ENCODE peak calls at places on chromosomes 6 and 20, in four cellular contexts. M is IMR-90, L is T1000, C is B cell. Q is an unnamed sample.

GRCh38 chr6:36851149-36851614 is 11.9 kb upstream of the CPNE5 start:
- DNase-seq in M (peak), L (peak), C (peak), Q (peak)

GRCh38 chr20:25623225-25623735 is 534 bp downstream of the NANP start:
- DNase-seq in M (peak), L (peak), C (no peak), Q (no peak)

GRCh38 chr6:21738180-21739094 is 144.9 kb downstream of the SOX4 start:
- DNase-seq in M (peak), L (peak), C (no peak), Q (no peak)

GRCh38 chr20:31841928-31842327 is 3.5 kb downstream of the FOXS1 start:
- DNase-seq in M (peak), L (peak), C (no peak), Q (no peak)

GRCh38 chr6:116450769-116451740 is 10.1 kb upstream of the CALHM6 start:
- DNase-seq in M (no peak), L (no peak), C (peak), Q (no peak)

GRCh38 chr20:46257887-46258286 is 50.4 kb downstream of the CDH22 start:
- DNase-seq in M (no peak), L (no peak), C (no peak), Q (no peak)

GRCh38 chr6:109999740-110000139 is 21.6 kb downstream of the GPR6 start:
- DNase-seq in M (no peak), L (no peak), C (no peak), Q (no peak)

GRCh38 chr6:140566706-140567330 is 1192.4 kb upstream of the CITED2 start:
- DNase-seq in M (peak), L (no peak), C (no peak), Q (no peak)

GRCh38 chr6:34057191-34057590 is 88.7 kb downstream of the GRM4 start:
- DNase-seq in M (no peak), L (no peak), C (no peak), Q (no peak)

GRCh38 chr20:38505091-38505455 is 32.4 kb downstream of the RALGAPB start:
- DNase-seq in M (no peak), L (no peak), C (no peak), Q (no peak)

GRCh38 chr6:90429713-90430112 is 133.1 kb upstream of the BACH2 start:
- DNase-seq in M (no peak), L (no peak), C (peak), Q (no peak)

GRCh38 chr20:20363449-20364015 is 4.4 kb upstream of the INSM1 start:
- DNase-seq in M (no peak), L (no peak), C (peak), Q (no peak)

GRCh38 chr6:32853541-32854375 is at the start of the genes PSMB9 and TAP1:
- DNase-seq in M (peak), L (peak), C (peak), Q (peak)

GRCh38 chr6:45801471-45802289 is 214.0 kb downstream of the CLIC5 start:
- DNase-seq in M (no peak), L (no peak), C (no peak), Q (no peak)

GRCh38 chr20:48972816-48973215 is 51.3 kb downstream of the ARFGEF2 start:
- DNase-seq in M (no peak), L (no peak), C (no peak), Q (no peak)

GRCh38 chr6:32118782-32119628 is 9.0 kb downstream of the ATF6B start:
- DNase-seq in M (peak), L (peak), C (peak), Q (peak)

GRCh38 chr6:154907293-154907692 is 87.8 kb upstream of the TIAM2 start:
- DNase-seq in M (peak), L (no peak), C (no peak), Q (no peak)

GRCh38 chr6:107116328-107116892 is 1.1 kb upstream of the BEND3 start:
- DNase-seq in M (no peak), L (no peak), C (peak), Q (no peak)

GRCh38 chr20:4836935-4837334 is 115.2 kb downstream of the PRND start:
- DNase-seq in M (no peak), L (no peak), C (no peak), Q (no peak)

GRCh38 chr20:40991181-40991889 is 37.3 kb upstream of the TOP1 start:
- DNase-seq in M (no peak), L (no peak), C (peak), Q (no peak)

GRCh38 chr20:57944988-57945387 is 235.2 kb upstream of the PMEPA1 start:
- DNase-seq in M (no peak), L (no peak), C (no peak), Q (no peak)

GRCh38 chr20:40603057-40603651 is 85.9 kb downstream of the MAFB start:
- DNase-seq in M (no peak), L (no peak), C (no peak), Q (no peak)

GRCh38 chr6:99612551-99613397 is 6.1 kb downstream of the PRDM13 start:
- DNase-seq in M (no peak), L (no peak), C (peak), Q (no peak)

GRCh38 chr6:155974967-155975366 is 519.3 kb upstream of the NOX3 start:
- DNase-seq in M (no peak), L (no peak), C (no peak), Q (no peak)

GRCh38 chr20:50977066-50978045 is 18.7 kb downstream of the MOCS3 start:
- DNase-seq in M (no peak), L (no peak), C (no peak), Q (no peak)

GRCh38 chr6:116550796-116551195 is 2.8 kb upstream of the CALHM4 start:
- DNase-seq in M (no peak), L (no peak), C (no peak), Q (no peak)

GRCh38 chr6:101276066-101276465 is 117.4 kb upstream of the GRIK2 start:
- DNase-seq in M (no peak), L (no peak), C (no peak), Q (no peak)

GRCh38 chr6:143034689-143035334 is 25.9 kb upstream of the AIG1 start:
- DNase-seq in M (no peak), L (no peak), C (no peak), Q (no peak)

GRCh38 chr20:18377896-18378481 is 88.8 kb downstream of the DZANK1 start:
- DNase-seq in M (no peak), L (no peak), C (no peak), Q (no peak)

GRCh38 chr6:170493354-170493753 is 59.8 kb downstream of the PSMB1 start:
- DNase-seq in M (no peak), L (no peak), C (no peak), Q (no peak)

GRCh38 chr20:61725145-61725544 is 340.5 kb downstream of the TAF4 start:
- DNase-seq in M (no peak), L (no peak), C (no peak), Q (no peak)

GRCh38 chr20:62344782-62345181 is 22.3 kb downstream of the LAMA5 start:
- DNase-seq in M (peak), L (no peak), C (no peak), Q (no peak)

Q was measured in amniotic stem cell.